ENCODE peak calls at places on chromosomes 1 and 21, in eight cellular contexts. K is HCT116, S is hepatocyte, Q is GM23338, O is MM.1S, M is OCI-LY7, G is PC-3, H is SK-N-SH. X is an unnamed sample.
A peak's percentile ranks its signal among the peaks of the same experiment; 100 is the strongest.

GRCh38 chr1:145708063-145708462 is 895 bp upstream of the PDZK1 start:
- DNase-seq in O (no peak), Q (no peak), S (no peak), H (peak; percentile 38), M (no peak), G (no peak), K (no peak), X (no peak)

GRCh38 chr1:15261155-15262002 is 14.4 kb downstream of the FHAD1 start:
- DNase-seq in S (no peak), O (peak; percentile 30), K (peak; percentile 57), M (no peak), H (no peak), Q (peak; percentile 20), G (no peak), X (no peak)

GRCh38 chr1:202471246-202471645 is 122.7 kb downstream of the PPP1R12B start:
- DNase-seq in O (no peak), K (no peak), Q (no peak), M (no peak), G (no peak), H (no peak), S (no peak), X (no peak)

GRCh38 chr1:224851210-224851849 is 78.1 kb upstream of the DNAH14 start:
- DNase-seq in O (peak; percentile 75), H (peak; percentile 45), M (peak; percentile 71), K (peak; percentile 35), G (peak; percentile 88), Q (peak; percentile 79), S (peak; percentile 59), X (peak; percentile 55)

GRCh38 chr1:64675718-64676345 is 69.0 kb upstream of the RAVER2 start:
- DNase-seq in S (peak; percentile 37), Q (peak; percentile 51), H (peak; percentile 41), K (no peak), M (peak; percentile 13), O (peak; percentile 41), G (peak; percentile 38), X (no peak)

GRCh38 chr21:25561668-25562641 is 45.3 kb downstream of the MRPL39 start:
- DNase-seq in K (no peak), S (peak; percentile 82), O (peak; percentile 39), Q (peak; percentile 83), H (peak; percentile 18), G (no peak), M (peak; percentile 54), X (peak; percentile 16)

GRCh38 chr1:109502368-109502851 is 7.1 kb downstream of the AMIGO1 start:
- DNase-seq in M (no peak), H (no peak), G (no peak), O (no peak), Q (no peak), K (no peak), S (no peak), X (no peak)

GRCh38 chr1:31272369-31272768 is 24.2 kb downstream of the SNRNP40 start:
- DNase-seq in G (no peak), H (no peak), Q (no peak), M (no peak), S (no peak), O (no peak), K (no peak), X (no peak)

GRCh38 chr1:226268421-226269124 is 40.4 kb downstream of the LIN9 start:
- DNase-seq in S (no peak), G (peak; percentile 64), K (no peak), M (no peak), O (no peak), H (no peak), Q (no peak), X (no peak)

GRCh38 chr1:22326931-22327330 is 124.7 kb upstream of the ZBTB40 start:
- DNase-seq in M (no peak), G (no peak), O (no peak), K (no peak), Q (no peak), H (no peak), S (no peak), X (no peak)

GRCh38 chr1:33001282-33001681 is 35.4 kb downstream of the AK2 start:
- DNase-seq in S (no peak), M (peak; percentile 44), G (peak; percentile 31), H (no peak), Q (peak; percentile 66), K (no peak), O (no peak), X (no peak)

GRCh38 chr1:160406131-160406968 is 6.0 kb downstream of the VANGL2 start:
- DNase-seq in S (no peak), H (no peak), M (no peak), K (no peak), O (peak; percentile 3), Q (no peak), G (peak; percentile 47), X (no peak)

GRCh38 chr21:41490330-41490729 is 17.6 kb downstream of the TMPRSS2 start:
- DNase-seq in M (no peak), G (no peak), K (no peak), S (no peak), O (no peak), Q (no peak), H (no peak), X (no peak)

GRCh38 chr1:245261786-245262185 is 107.0 kb downstream of the KIF26B start:
- DNase-seq in G (peak; percentile 33), K (no peak), Q (no peak), M (no peak), H (no peak), S (no peak), O (no peak), X (no peak)

DNA sequence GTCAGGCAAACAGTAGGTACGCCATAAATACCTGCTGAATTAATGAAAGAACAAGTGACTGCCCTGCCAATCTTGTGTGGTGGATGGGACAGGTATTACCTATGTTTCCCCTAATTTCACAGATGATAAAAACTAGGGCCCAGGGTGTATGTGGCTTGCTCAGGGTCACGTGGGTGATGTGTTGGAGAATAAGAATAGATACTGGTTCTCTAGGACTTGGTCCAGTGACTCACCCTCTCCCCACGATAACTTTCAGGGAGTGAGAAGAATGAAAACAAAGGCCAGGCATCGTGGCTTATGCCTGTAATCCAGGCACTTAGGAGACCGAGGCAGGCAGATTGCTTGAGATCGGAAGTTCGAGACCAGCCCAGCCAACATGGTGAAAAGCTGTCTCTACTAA is 26.7 kb downstream of the SLC26A9 start:
- DNase-seq in Q (no peak), H (no peak), O (no peak), G (no peak), M (no peak), S (no peak), K (no peak), X (no peak)
- H3K9me2 ChIP-seq in Q (peaks cover 3% of the 10 kb centered on the region), H (no peaks in the 10 kb centered on the region), O (no peaks in the 10 kb centered on the region), G (no peaks in the 10 kb centered on the region), M (no peaks in the 10 kb centered on the region), S (no peaks in the 10 kb centered on the region), K (no peaks in the 10 kb centered on the region), X (no peaks in the 10 kb centered on the region)

DNA sequence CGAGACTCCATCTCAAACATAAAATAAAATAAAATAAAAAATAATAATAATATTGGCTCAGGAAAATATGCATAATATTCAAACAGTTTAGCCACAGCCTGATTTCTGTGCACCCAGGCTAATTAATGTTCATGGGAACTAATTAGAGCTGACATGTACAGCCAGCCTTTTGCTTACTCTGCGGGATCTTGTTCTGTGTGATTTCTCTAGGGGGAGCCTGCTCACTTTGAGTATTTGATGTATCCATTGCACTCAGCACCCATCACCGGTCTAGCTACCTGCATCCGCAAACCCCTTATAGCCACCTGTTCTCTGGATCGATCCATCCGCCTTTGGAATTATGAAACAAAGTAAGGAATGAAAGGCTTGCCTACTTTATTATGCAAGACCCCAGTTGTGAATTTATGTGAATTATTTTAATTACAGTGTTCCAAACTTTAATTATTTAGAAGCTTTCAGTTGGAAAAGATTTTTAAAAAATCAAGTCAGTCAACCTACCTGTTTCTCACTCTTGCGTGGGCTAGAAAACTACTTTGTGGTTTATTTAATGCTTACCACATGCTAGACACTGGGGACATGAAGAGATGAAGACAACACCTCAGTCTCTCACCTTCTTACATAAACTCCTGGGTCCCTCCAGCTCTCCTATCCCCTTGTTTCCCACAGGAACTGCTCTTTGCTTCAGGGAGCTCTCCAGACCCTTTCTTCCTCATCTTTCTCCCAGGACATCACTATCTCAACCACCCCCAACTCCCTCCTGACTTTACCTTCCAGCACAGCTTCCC is 25.4 kb downstream of the CFAP57 start:
- DNase-seq in S (no peak), Q (peak; percentile 32), H (peak; percentile 23), G (no peak), M (no peak), K (no peak), O (no peak), X (no peak)
- TF ChIP-seq CTCF in S (no peak), Q (peak; percentile 51), H (no peak), G (peak; percentile 17), M (peak; percentile 39), K (no peak), O (no peak), X (no peak)

GRCh38 chr1:77354536-77354935 is 72.7 kb downstream of the AK5 start:
- DNase-seq in M (no peak), O (no peak), G (no peak), S (no peak), K (no peak), H (no peak), Q (no peak), X (no peak)

GRCh38 chr1:77349275-77349674 is 67.5 kb downstream of the AK5 start:
- DNase-seq in G (no peak), H (no peak), M (no peak), K (no peak), S (no peak), Q (no peak), O (no peak), X (no peak)

GRCh38 chr1:77350012-77350411 is 68.2 kb downstream of the AK5 start:
- DNase-seq in Q (no peak), M (no peak), H (no peak), S (no peak), K (no peak), G (no peak), O (no peak), X (no peak)

GRCh38 chr1:77360256-77360655 is 78.4 kb downstream of the AK5 start:
- DNase-seq in M (no peak), G (no peak), O (no peak), H (no peak), K (no peak), S (no peak), Q (no peak), X (no peak)

DNA sequence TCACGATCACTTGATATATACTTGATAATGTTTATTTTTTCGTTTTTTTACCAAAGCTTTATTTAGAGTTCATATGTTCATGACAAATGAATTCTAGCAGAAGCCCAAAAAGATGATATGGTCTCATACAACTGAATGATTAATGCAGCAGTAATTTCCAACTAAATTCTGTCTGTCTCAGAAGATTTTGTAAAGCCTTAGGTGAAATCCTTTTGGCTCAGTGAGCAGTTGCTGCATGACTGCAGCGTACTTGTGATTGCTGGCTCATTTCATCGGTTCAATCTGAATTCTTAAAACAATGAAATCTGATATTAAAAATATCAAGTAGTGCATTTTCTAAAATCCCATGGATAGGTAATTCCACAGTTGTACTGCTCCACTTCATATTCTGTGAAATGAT is 73.2 kb downstream of the AK5 start:
- DNase-seq in G (no peak), O (no peak), M (no peak), K (no peak), S (no peak), H (no peak), Q (no peak), X (no peak)
- H3K4me3 ChIP-seq in G (no peak overlapping the region), O (no peak overlapping the region), M (no peak overlapping the region), K (no peak overlapping the region), S (no peak overlapping the region), H (no peak overlapping the region), Q (no peak overlapping the region), X (no peak overlapping the region)

DNA sequence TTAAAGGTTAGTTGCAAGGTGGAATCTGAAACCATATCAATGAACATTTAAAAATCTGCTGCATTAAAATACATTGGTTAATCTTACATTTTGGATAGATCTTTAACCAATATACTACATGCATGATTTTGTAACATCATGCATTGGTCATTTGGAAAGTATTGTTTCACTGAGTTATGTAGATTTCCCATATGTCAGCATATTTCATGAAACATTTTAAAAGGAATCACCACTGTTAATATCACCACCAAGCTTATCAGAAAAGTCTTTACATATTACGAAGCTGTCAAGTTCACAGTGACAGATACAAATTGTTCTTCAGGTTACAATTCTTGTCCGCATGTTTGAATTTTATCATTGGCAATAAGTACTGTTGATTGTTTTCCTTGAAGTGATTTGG is 89.9 kb upstream of the ADGRL2 start:
- DNase-seq in Q (no peak), O (no peak), S (no peak), K (no peak), H (no peak), M (no peak), G (no peak), X (no peak)
- H3K9me2 ChIP-seq in Q (no peaks in the 10 kb centered on the region), O (no peaks in the 10 kb centered on the region), S (no peaks in the 10 kb centered on the region), K (peaks cover 4% of the 10 kb centered on the region), H (no peaks in the 10 kb centered on the region), M (no peaks in the 10 kb centered on the region), G (no peaks in the 10 kb centered on the region), X (no peaks in the 10 kb centered on the region)

X was measured in PC-9.